ENCODE peak calls at places on chromosome 17, in four cellular contexts. B is hippocampal formation; L is activated naive CD4-positive, alpha-beta T cell; Y is RPMI8226. V is an unnamed sample.

GRCh38 chr17:83068641-83069570 is 10.5 kb upstream of the METRNL start:
- DNase-seq in Y (no peak), L (no peak), B (no peak), V (no peak)

GRCh38 chr17:64340557-64340956 is 50.1 kb downstream of the PECAM1 start:
- DNase-seq in L (no peak), Y (no peak), B (no peak), V (no peak)

GRCh38 chr17:82023447-82024241 is 539 bp downstream of the LRRC45 start:
- DNase-seq in B (no peak), L (no peak), Y (peak; percentile 61), V (peak; percentile 59)

GRCh38 chr17:17147821-17148220 is 58.3 kb downstream of the PLD6 start:
- DNase-seq in B (no peak), L (no peak), Y (no peak), V (no peak)

GRCh38 chr17:15966183-15966878 is 21.4 kb downstream of the ADORA2B start:
- DNase-seq in L (no peak), B (peak; percentile 14), Y (no peak), V (no peak)

GRCh38 chr17:80941743-80942211 is 49.9 kb upstream of the CHMP6 start:
- DNase-seq in L (no peak), Y (no peak), B (no peak), V (no peak)

GRCh38 chr17:75894049-75894742 is 2.6 kb downstream of the TRIM65 start:
- DNase-seq in B (no peak), L (no peak), Y (no peak), V (no peak)

GRCh38 chr17:17341452-17341851 is 38.3 kb downstream of the NT5M start:
- DNase-seq in Y (no peak), L (no peak), B (no peak), V (no peak)

GRCh38 chr17:59370580-59371299 is 39.3 kb downstream of the YPEL2 start:
- DNase-seq in L (no peak), Y (no peak), B (peak; percentile 36), V (no peak)

GRCh38 chr17:58755577-58756245 is at the start of gene PPM1E:
- DNase-seq in L (no peak), B (peak; percentile 31), Y (peak; percentile 26), V (peak; percentile 66)

GRCh38 chr17:51035436-51035835 is 85.2 kb downstream of the SPAG9 start:
- DNase-seq in L (no peak), B (no peak), Y (no peak), V (peak; percentile 28)

GRCh38 chr17:7912927-7913524 is 3.1 kb downstream of the RNF227 start:
- DNase-seq in B (no peak), Y (peak; percentile 71), L (no peak), V (peak; percentile 89)

GRCh38 chr17:14553847-14554246 is 253.0 kb downstream of the HS3ST3B1 start:
- DNase-seq in Y (no peak), B (no peak), L (no peak), V (peak; percentile 18)

GRCh38 chr17:77728022-77728671 is 230.4 kb upstream of the TNRC6C start:
- DNase-seq in L (no peak), B (no peak), Y (peak; percentile 47), V (peak; percentile 44)

GRCh38 chr17:8701221-8701620 is 43.4 kb downstream of the CCDC42 start:
- DNase-seq in B (no peak), L (no peak), Y (no peak), V (no peak)

GRCh38 chr17:43342601-43342905 is 56.2 kb upstream of the ARL4D start:
- DNase-seq in L (no peak), B (no peak), Y (no peak), V (no peak)

GRCh38 chr17:50841949-50842354 is 6.6 kb downstream of the WFIKKN2 start:
- DNase-seq in B (peak; percentile 62), Y (peak; percentile 77), L (no peak), V (peak; percentile 61)

GRCh38 chr17:5651348-5651747 is 67.0 kb upstream of the NLRP1 start:
- DNase-seq in L (no peak), B (no peak), Y (no peak), V (no peak)

GRCh38 chr17:57622327-57622885 is 122.7 kb downstream of the CCDC182 start:
- DNase-seq in B (no peak), L (no peak), Y (no peak), V (no peak)

GRCh38 chr17:2598166-2598565 is 4.7 kb downstream of the PAFAH1B1 start:
- DNase-seq in L (no peak), Y (no peak), B (no peak), V (no peak)

GRCh38 chr17:9294661-9295210 is 273.4 kb downstream of the NTN1 start:
- DNase-seq in L (no peak), B (no peak), Y (no peak), V (no peak)

GRCh38 chr17:3994221-3994576 is 30.0 kb upstream of the ATP2A3 start:
- DNase-seq in Y (no peak), L (no peak), B (no peak), V (no peak)

GRCh38 chr17:2705888-2706795 is 5.4 kb downstream of the CLUH start:
- DNase-seq in L (no peak), Y (no peak), B (no peak), V (no peak)

GRCh38 chr17:3972281-3972731 is 8.1 kb upstream of the ATP2A3 start:
- DNase-seq in L (no peak), Y (no peak), B (no peak), V (no peak)

GRCh38 chr17:48236681-48237134 is 129.1 kb downstream of the SNX11 start:
- DNase-seq in B (no peak), L (no peak), Y (no peak), V (no peak)